ENCODE peak calls at places on chromosomes 2 and 18, in nine cellular contexts. One of them, this sample, is unnamed.

GRCh38 chr2:177888581-177888980 is 184.0 kb downstream of the PDE11A start:
- DNase-seq in heart left ventricle: no peak
- DNase-seq in endodermal cell: no peak
- DNase-seq in IMR-90: no peak
- DNase-seq in fibroblast of lung: no peak
- DNase-seq in cardiac fibroblast: no peak
- DNase-seq in brain microvascular endothelial cell: no peak
- DNase-seq in mucosa of descending colon: no peak
- DNase-seq in BJ: no peak
- DNase-seq in this sample: no peak

GRCh38 chr2:20424300-20425290 is 22.3 kb upstream of the RHOB start:
- DNase-seq in heart left ventricle: peak
- DNase-seq in endodermal cell: no peak
- DNase-seq in IMR-90: peak
- DNase-seq in fibroblast of lung: peak
- DNase-seq in cardiac fibroblast: peak
- DNase-seq in brain microvascular endothelial cell: peak
- DNase-seq in mucosa of descending colon: peak
- DNase-seq in BJ: peak
- DNase-seq in this sample: no peak

GRCh38 chr2:11866358-11867335 is 120.2 kb downstream of the LPIN1 start:
- DNase-seq in heart left ventricle: no peak
- DNase-seq in endodermal cell: peak
- DNase-seq in IMR-90: no peak
- DNase-seq in fibroblast of lung: no peak
- DNase-seq in cardiac fibroblast: no peak
- DNase-seq in brain microvascular endothelial cell: no peak
- DNase-seq in mucosa of descending colon: no peak
- DNase-seq in BJ: no peak
- DNase-seq in this sample: no peak

GRCh38 chr2:173991857-173992588 is 26.9 kb upstream of the SP3 start:
- DNase-seq in heart left ventricle: peak
- DNase-seq in endodermal cell: no peak
- DNase-seq in IMR-90: peak
- DNase-seq in fibroblast of lung: peak
- DNase-seq in cardiac fibroblast: peak
- DNase-seq in brain microvascular endothelial cell: peak
- DNase-seq in mucosa of descending colon: peak
- DNase-seq in BJ: no peak
- DNase-seq in this sample: no peak

GRCh38 chr2:96117701-96118588 is 1.6 kb upstream of the ADRA2B start:
- DNase-seq in heart left ventricle: no peak
- DNase-seq in endodermal cell: no peak
- DNase-seq in IMR-90: no peak
- DNase-seq in fibroblast of lung: no peak
- DNase-seq in cardiac fibroblast: no peak
- DNase-seq in brain microvascular endothelial cell: no peak
- DNase-seq in mucosa of descending colon: peak
- DNase-seq in BJ: no peak
- DNase-seq in this sample: no peak

GRCh38 chr2:121771976-121772742 is 16.7 kb downstream of the TSN start:
- DNase-seq in heart left ventricle: no peak
- DNase-seq in endodermal cell: no peak
- DNase-seq in IMR-90: peak
- DNase-seq in fibroblast of lung: peak
- DNase-seq in cardiac fibroblast: peak
- DNase-seq in brain microvascular endothelial cell: no peak
- DNase-seq in mucosa of descending colon: no peak
- DNase-seq in BJ: no peak
- DNase-seq in this sample: no peak

GRCh38 chr18:23573948-23574431 is 12.3 kb downstream of the NPC1 start:
- DNase-seq in heart left ventricle: no peak
- DNase-seq in endodermal cell: peak
- DNase-seq in IMR-90: peak
- DNase-seq in fibroblast of lung: peak
- DNase-seq in cardiac fibroblast: peak
- DNase-seq in brain microvascular endothelial cell: peak
- DNase-seq in mucosa of descending colon: no peak
- DNase-seq in BJ: no peak
- DNase-seq in this sample: peak

GRCh38 chr2:167293172-167293781 is 405.0 kb downstream of the XIRP2 start:
- DNase-seq in heart left ventricle: no peak
- DNase-seq in endodermal cell: no peak
- DNase-seq in IMR-90: peak
- DNase-seq in fibroblast of lung: peak
- DNase-seq in cardiac fibroblast: peak
- DNase-seq in brain microvascular endothelial cell: peak
- DNase-seq in mucosa of descending colon: peak
- DNase-seq in BJ: no peak
- DNase-seq in this sample: no peak

GRCh38 chr2:74530239-74531161 is 767 bp downstream of the HTRA2 start:
- DNase-seq in heart left ventricle: peak
- DNase-seq in endodermal cell: peak
- DNase-seq in IMR-90: peak
- DNase-seq in fibroblast of lung: peak
- DNase-seq in cardiac fibroblast: peak
- DNase-seq in brain microvascular endothelial cell: no peak
- DNase-seq in mucosa of descending colon: peak
- DNase-seq in BJ: no peak
- DNase-seq in this sample: no peak

GRCh38 chr2:212842544-212843185 is 304.1 kb upstream of the ERBB4 start:
- DNase-seq in heart left ventricle: no peak
- DNase-seq in endodermal cell: no peak
- DNase-seq in IMR-90: peak
- DNase-seq in fibroblast of lung: peak
- DNase-seq in cardiac fibroblast: peak
- DNase-seq in brain microvascular endothelial cell: peak
- DNase-seq in mucosa of descending colon: no peak
- DNase-seq in BJ: peak
- DNase-seq in this sample: peak

GRCh38 chr2:74764429-74765272 is 69.3 kb upstream of the HK2 start:
- DNase-seq in heart left ventricle: no peak
- DNase-seq in endodermal cell: no peak
- DNase-seq in IMR-90: peak
- DNase-seq in fibroblast of lung: peak
- DNase-seq in cardiac fibroblast: peak
- DNase-seq in brain microvascular endothelial cell: no peak
- DNase-seq in mucosa of descending colon: no peak
- DNase-seq in BJ: no peak
- DNase-seq in this sample: no peak

GRCh38 chr2:226835420-226835795 is 446 bp upstream of the RHBDD1 start:
- DNase-seq in heart left ventricle: no peak
- DNase-seq in endodermal cell: peak
- DNase-seq in IMR-90: peak
- DNase-seq in fibroblast of lung: no peak
- DNase-seq in cardiac fibroblast: no peak
- DNase-seq in brain microvascular endothelial cell: no peak
- DNase-seq in mucosa of descending colon: peak
- DNase-seq in BJ: no peak
- DNase-seq in this sample: no peak

GRCh38 chr18:12287684-12288405 is 20.2 kb upstream of the TUBB6 start:
- DNase-seq in heart left ventricle: peak
- DNase-seq in endodermal cell: peak
- DNase-seq in IMR-90: peak
- DNase-seq in fibroblast of lung: peak
- DNase-seq in cardiac fibroblast: peak
- DNase-seq in brain microvascular endothelial cell: peak
- DNase-seq in mucosa of descending colon: peak
- DNase-seq in BJ: peak
- DNase-seq in this sample: peak

GRCh38 chr2:118881490-118882129 is 34.2 kb upstream of the EN1 start:
- DNase-seq in heart left ventricle: peak
- DNase-seq in endodermal cell: peak
- DNase-seq in IMR-90: peak
- DNase-seq in fibroblast of lung: peak
- DNase-seq in cardiac fibroblast: peak
- DNase-seq in brain microvascular endothelial cell: peak
- DNase-seq in mucosa of descending colon: no peak
- DNase-seq in BJ: no peak
- DNase-seq in this sample: peak

GRCh38 chr2:18924905-18925691 is 335.7 kb upstream of the NT5C1B start:
- DNase-seq in heart left ventricle: no peak
- DNase-seq in endodermal cell: no peak
- DNase-seq in IMR-90: peak
- DNase-seq in fibroblast of lung: peak
- DNase-seq in cardiac fibroblast: peak
- DNase-seq in brain microvascular endothelial cell: peak
- DNase-seq in mucosa of descending colon: no peak
- DNase-seq in BJ: peak
- DNase-seq in this sample: peak

GRCh38 chr2:229104863-229105468 is 166.1 kb downstream of the PID1 start:
- DNase-seq in heart left ventricle: no peak
- DNase-seq in endodermal cell: no peak
- DNase-seq in IMR-90: no peak
- DNase-seq in fibroblast of lung: no peak
- DNase-seq in cardiac fibroblast: no peak
- DNase-seq in brain microvascular endothelial cell: no peak
- DNase-seq in mucosa of descending colon: no peak
- DNase-seq in BJ: no peak
- DNase-seq in this sample: no peak

GRCh38 chr2:241507430-241508239 is 749 bp downstream of the STK25 start:
- DNase-seq in heart left ventricle: no peak
- DNase-seq in endodermal cell: peak
- DNase-seq in IMR-90: peak
- DNase-seq in fibroblast of lung: peak
- DNase-seq in cardiac fibroblast: peak
- DNase-seq in brain microvascular endothelial cell: no peak
- DNase-seq in mucosa of descending colon: peak
- DNase-seq in BJ: no peak
- DNase-seq in this sample: no peak
- TF ChIP-seq CTCF in heart left ventricle: no peak
- TF ChIP-seq CTCF in endodermal cell: peak
- TF ChIP-seq CTCF in IMR-90: peak
- TF ChIP-seq CTCF in fibroblast of lung: no peak
- TF ChIP-seq CTCF in cardiac fibroblast: peak
- TF ChIP-seq CTCF in brain microvascular endothelial cell: peak
- TF ChIP-seq CTCF in mucosa of descending colon: no peak
- TF ChIP-seq CTCF in BJ: peak
- TF ChIP-seq CTCF in this sample: peak

GRCh38 chr2:158192515-158193234 is 91.0 kb downstream of the UPP2 start:
- DNase-seq in heart left ventricle: no peak
- DNase-seq in endodermal cell: no peak
- DNase-seq in IMR-90: no peak
- DNase-seq in fibroblast of lung: no peak
- DNase-seq in cardiac fibroblast: no peak
- DNase-seq in brain microvascular endothelial cell: no peak
- DNase-seq in mucosa of descending colon: no peak
- DNase-seq in BJ: no peak
- DNase-seq in this sample: no peak

GRCh38 chr2:158189526-158189925 is 87.8 kb downstream of the UPP2 start:
- DNase-seq in heart left ventricle: no peak
- DNase-seq in endodermal cell: no peak
- DNase-seq in IMR-90: no peak
- DNase-seq in fibroblast of lung: no peak
- DNase-seq in cardiac fibroblast: no peak
- DNase-seq in brain microvascular endothelial cell: no peak
- DNase-seq in mucosa of descending colon: no peak
- DNase-seq in BJ: no peak
- DNase-seq in this sample: no peak

GRCh38 chr2:158191076-158191566 is 89.4 kb downstream of the UPP2 start:
- DNase-seq in heart left ventricle: no peak
- DNase-seq in endodermal cell: no peak
- DNase-seq in IMR-90: no peak
- DNase-seq in fibroblast of lung: peak
- DNase-seq in cardiac fibroblast: no peak
- DNase-seq in brain microvascular endothelial cell: peak
- DNase-seq in mucosa of descending colon: no peak
- DNase-seq in BJ: no peak
- DNase-seq in this sample: no peak

GRCh38 chr2:158194229-158194628 is 92.6 kb downstream of the UPP2 start:
- DNase-seq in heart left ventricle: no peak
- DNase-seq in endodermal cell: no peak
- DNase-seq in IMR-90: no peak
- DNase-seq in fibroblast of lung: no peak
- DNase-seq in cardiac fibroblast: no peak
- DNase-seq in brain microvascular endothelial cell: no peak
- DNase-seq in mucosa of descending colon: no peak
- DNase-seq in BJ: no peak
- DNase-seq in this sample: no peak

GRCh38 chr2:158191569-158191968 is 89.9 kb downstream of the UPP2 start:
- DNase-seq in heart left ventricle: no peak
- DNase-seq in endodermal cell: no peak
- DNase-seq in IMR-90: no peak
- DNase-seq in fibroblast of lung: peak
- DNase-seq in cardiac fibroblast: no peak
- DNase-seq in brain microvascular endothelial cell: no peak
- DNase-seq in mucosa of descending colon: no peak
- DNase-seq in BJ: no peak
- DNase-seq in this sample: no peak
- H3K4me3 ChIP-seq in heart left ventricle: peak
- H3K4me3 ChIP-seq in endodermal cell: no peak
- H3K4me3 ChIP-seq in IMR-90: no peak
- H3K4me3 ChIP-seq in fibroblast of lung: no peak
- H3K4me3 ChIP-seq in cardiac fibroblast: no peak
- H3K4me3 ChIP-seq in brain microvascular endothelial cell: no peak
- H3K4me3 ChIP-seq in mucosa of descending colon: no peak
- H3K4me3 ChIP-seq in BJ: no peak
- H3K4me3 ChIP-seq in this sample: peak

GRCh38 chr2:24824966-24825882 is 32.0 kb downstream of the CENPO start:
- DNase-seq in heart left ventricle: no peak
- DNase-seq in endodermal cell: peak
- DNase-seq in IMR-90: no peak
- DNase-seq in fibroblast of lung: no peak
- DNase-seq in cardiac fibroblast: no peak
- DNase-seq in brain microvascular endothelial cell: no peak
- DNase-seq in mucosa of descending colon: no peak
- DNase-seq in BJ: no peak
- DNase-seq in this sample: no peak
- TF ChIP-seq CTCF in heart left ventricle: peak
- TF ChIP-seq CTCF in endodermal cell: peak
- TF ChIP-seq CTCF in IMR-90: peak
- TF ChIP-seq CTCF in fibroblast of lung: peak
- TF ChIP-seq CTCF in cardiac fibroblast: peak
- TF ChIP-seq CTCF in brain microvascular endothelial cell: peak
- TF ChIP-seq CTCF in mucosa of descending colon: peak
- TF ChIP-seq CTCF in BJ: peak
- TF ChIP-seq CTCF in this sample: peak

GRCh38 chr2:201618744-201619654 is 24.3 kb downstream of the TMEM237 start:
- DNase-seq in heart left ventricle: peak
- DNase-seq in endodermal cell: peak
- DNase-seq in IMR-90: peak
- DNase-seq in fibroblast of lung: peak
- DNase-seq in cardiac fibroblast: peak
- DNase-seq in brain microvascular endothelial cell: peak
- DNase-seq in mucosa of descending colon: peak
- DNase-seq in BJ: no peak
- DNase-seq in this sample: no peak

GRCh38 chr2:201621293-201621999 is 21.9 kb downstream of the TMEM237 start:
- DNase-seq in heart left ventricle: no peak
- DNase-seq in endodermal cell: no peak
- DNase-seq in IMR-90: peak
- DNase-seq in fibroblast of lung: no peak
- DNase-seq in cardiac fibroblast: no peak
- DNase-seq in brain microvascular endothelial cell: peak
- DNase-seq in mucosa of descending colon: no peak
- DNase-seq in BJ: no peak
- DNase-seq in this sample: no peak

DNA sequence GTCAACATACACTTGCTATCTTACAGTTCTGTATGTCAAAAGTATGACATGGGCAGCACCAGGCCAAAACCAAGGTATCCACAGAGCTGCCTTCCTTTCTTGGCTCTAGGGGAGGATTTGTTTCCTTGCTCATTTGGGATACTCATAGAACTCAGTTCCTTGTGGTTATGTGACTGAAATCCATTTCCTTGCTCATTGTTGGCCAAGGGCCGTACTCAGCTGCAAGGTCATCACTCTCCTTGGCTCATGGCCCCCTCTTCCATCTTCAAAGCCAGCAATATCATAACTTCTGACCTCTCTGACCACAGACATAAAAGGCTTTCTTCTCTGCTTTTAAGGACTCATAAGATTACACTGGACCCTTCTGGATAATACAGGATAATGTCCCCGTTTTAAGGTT is 21.0 kb downstream of the TMEM237 start:
- DNase-seq in heart left ventricle: no peak
- DNase-seq in endodermal cell: no peak
- DNase-seq in IMR-90: peak
- DNase-seq in fibroblast of lung: peak
- DNase-seq in cardiac fibroblast: no peak
- DNase-seq in brain microvascular endothelial cell: no peak
- DNase-seq in mucosa of descending colon: no peak
- DNase-seq in BJ: no peak
- DNase-seq in this sample: no peak
- H3K4me3 ChIP-seq in heart left ventricle: no peak
- H3K4me3 ChIP-seq in endodermal cell: no peak
- H3K4me3 ChIP-seq in IMR-90: no peak
- H3K4me3 ChIP-seq in fibroblast of lung: no peak
- H3K4me3 ChIP-seq in cardiac fibroblast: no peak
- H3K4me3 ChIP-seq in brain microvascular endothelial cell: no peak
- H3K4me3 ChIP-seq in mucosa of descending colon: no peak
- H3K4me3 ChIP-seq in BJ: no peak
- H3K4me3 ChIP-seq in this sample: no peak

This sample was measured in retinal pigment epithelial cell.